ENCODE peak calls at places on chromosome 20, in five cellular contexts. R is IMR-90, D is uterus, V is A549, Z is heart left ventricle. O is an unnamed sample.

GRCh38 chr20:44773070-44773829 is 27.6 kb downstream of the KCNK15 start:
- DNase-seq in R (no peak), D (no peak), V (no peak), Z (no peak), O (no peak)

GRCh38 chr20:50305636-50306477 is 115.2 kb downstream of the CEBPB start:
- DNase-seq in R (no peak), D (peak), V (peak), Z (no peak), O (no peak)

GRCh38 chr20:18513208-18513607 is 5.5 kb downstream of the SEC23B start:
- DNase-seq in R (no peak), D (no peak), V (no peak), Z (no peak), O (no peak)

GRCh38 chr20:53942973-53943372 is 127.4 kb downstream of the BCAS1 start:
- DNase-seq in R (no peak), D (no peak), V (no peak), Z (no peak), O (no peak)

GRCh38 chr20:48538058-48538825 is 289.6 kb downstream of the PREX1 start:
- DNase-seq in R (peak), D (no peak), V (peak), Z (no peak), O (peak)

GRCh38 chr20:36113566-36114247 is 40.8 kb upstream of the EPB41L1 start:
- DNase-seq in R (no peak), D (no peak), V (no peak), Z (no peak), O (no peak)

GRCh38 chr20:8809107-8809953 is 259.6 kb upstream of the PLCB4 start:
- DNase-seq in R (no peak), D (no peak), V (no peak), Z (no peak), O (no peak)

GRCh38 chr20:3616250-3616649 is 46.9 kb downstream of the GFRA4 start:
- DNase-seq in R (peak), D (no peak), V (no peak), Z (no peak), O (peak)

GRCh38 chr20:14673164-14673563 is 335.8 kb upstream of the FLRT3 start:
- DNase-seq in R (no peak), D (no peak), V (peak), Z (no peak), O (no peak)

GRCh38 chr20:25025091-25025861 is 32.7 kb downstream of the ACSS1 start:
- DNase-seq in R (no peak), D (no peak), V (no peak), Z (no peak), O (no peak)

GRCh38 chr20:54525906-54526596 is 50.7 kb downstream of the DOK5 start:
- DNase-seq in R (no peak), D (no peak), V (no peak), Z (no peak), O (no peak)

GRCh38 chr20:60465993-60466682 is 507.9 kb downstream of the CDH26 start:
- DNase-seq in R (no peak), D (no peak), V (no peak), Z (no peak), O (no peak)

GRCh38 chr20:43911066-43911465 is 3.6 kb upstream of the TOX2 start:
- DNase-seq in R (peak), D (no peak), V (peak), Z (no peak), O (no peak)

GRCh38 chr20:33839591-33839990 is 28.4 kb downstream of the CHMP4B start:
- DNase-seq in R (no peak), D (no peak), V (no peak), Z (peak), O (no peak)

GRCh38 chr20:62428008-62428384 is 657 bp upstream of the RBBP8NL start:
- DNase-seq in R (no peak), D (no peak), V (no peak), Z (no peak), O (no peak)

GRCh38 chr20:30175681-30176080 is 1081.8 kb upstream of the DEFB115 start:
- DNase-seq in R (no peak), D (no peak), V (no peak), Z (no peak), O (no peak)

GRCh38 chr20:5100684-5101347 is 18.9 kb downstream of the PCNA start:
- DNase-seq in R (peak), D (peak), V (peak), Z (peak), O (peak)

GRCh38 chr20:31722388-31723281 is at the start of gene BCL2L1:
- DNase-seq in R (peak), D (peak), V (peak), Z (peak), O (peak)

GRCh38 chr20:1336699-1337387 is 7.9 kb upstream of the SDCBP2 start:
- DNase-seq in R (no peak), D (peak), V (no peak), Z (peak), O (no peak)

GRCh38 chr20:62693523-62693922 is 15.1 kb upstream of the NTSR1 start:
- DNase-seq in R (no peak), D (no peak), V (no peak), Z (no peak), O (no peak)

GRCh38 chr20:43583982-43584432 is 6.7 kb upstream of the IFT52 start:
- DNase-seq in R (peak), D (peak), V (no peak), Z (peak), O (peak)

GRCh38 chr20:40869416-40870147 is 159.0 kb upstream of the TOP1 start:
- DNase-seq in R (no peak), D (no peak), V (no peak), Z (no peak), O (no peak)

GRCh38 chr20:57638173-57638894 is 18.1 kb upstream of the ZBP1 start:
- DNase-seq in R (no peak), D (no peak), V (peak), Z (no peak), O (no peak)

GRCh38 chr20:37526238-37526838 is 1.3 kb downstream of the BLCAP start:
- DNase-seq in R (peak), D (no peak), V (no peak), Z (no peak), O (no peak)

GRCh38 chr20:31560094-31560899 is 44.8 kb upstream of the ID1 start:
- DNase-seq in R (peak), D (peak), V (peak), Z (peak), O (no peak)

GRCh38 chr20:1537731-1538058 is 19.8 kb downstream of the SIRPD start:
- DNase-seq in R (no peak), D (peak), V (no peak), Z (peak), O (no peak)

GRCh38 chr20:56358070-56358469 is 704 bp upstream of the FAM210B start:
- DNase-seq in R (no peak), D (no peak), V (peak), Z (no peak), O (no peak)

GRCh38 chr20:36645998-36646397 is at the start of gene SLA2:
- DNase-seq in R (no peak), D (no peak), V (no peak), Z (no peak), O (no peak)

GRCh38 chr20:35711588-35712209 is 12.5 kb downstream of the ROMO1 start:
- DNase-seq in R (no peak), D (no peak), V (no peak), Z (no peak), O (no peak)

GRCh38 chr20:52598306-52598705 is 373.9 kb upstream of the TSHZ2 start:
- DNase-seq in R (no peak), D (no peak), V (no peak), Z (no peak), O (no peak)

GRCh38 chr20:5913166-5913565 is 37.2 kb downstream of the TRMT6 start:
- DNase-seq in R (no peak), D (no peak), V (no peak), Z (no peak), O (no peak)

GRCh38 chr20:41570552-41570951 is 47.6 kb downstream of the CHD6 start:
- DNase-seq in R (peak), D (no peak), V (no peak), Z (no peak), O (no peak)

GRCh38 chr20:63025534-63026331 is 19.0 kb upstream of the BHLHE23 start:
- DNase-seq in R (peak), D (no peak), V (peak), Z (peak), O (no peak)

GRCh38 chr20:58907481-58908137 is 55.1 kb downstream of the GNAS start:
- DNase-seq in R (peak), D (peak), V (peak), Z (peak), O (peak)
- TF ChIP-seq POLR2A in R (peak), D (no peak), V (no peak), Z (no peak), O (no peak)

GRCh38 chr20:22511943-22512910 is 72.1 kb downstream of the FOXA2 start:
- DNase-seq in R (no peak), D (no peak), V (peak), Z (no peak), O (no peak)
- TF ChIP-seq POLR2A in R (no peak), D (no peak), V (no peak), Z (no peak), O (no peak)

GRCh38 chr20:59006864-59007757 is at the start of gene CTSZ:
- DNase-seq in R (no peak), D (peak), V (peak), Z (peak), O (peak)
- TF ChIP-seq POLR2A in R (peak), D (peak), V (peak), Z (peak), O (peak)

GRCh38 chr20:45949542-45950329 is 15.3 kb downstream of the PCIF1 start:
- DNase-seq in R (no peak), D (no peak), V (no peak), Z (no peak), O (no peak)
- TF ChIP-seq POLR2A in R (no peak), D (no peak), V (no peak), Z (no peak), O (no peak)

GRCh38 chr20:20466341-20466879 is 98.5 kb downstream of the INSM1 start:
- DNase-seq in R (peak), D (no peak), V (no peak), Z (no peak), O (no peak)
- TF ChIP-seq POLR2A in R (no peak), D (no peak), V (no peak), Z (no peak), O (no peak)

GRCh38 chr20:21301940-21302644 is 1.0 kb upstream of the XRN2 start:
- DNase-seq in R (no peak), D (no peak), V (no peak), Z (no peak), O (no peak)

GRCh38 chr20:21308340-21308739 is 5.2 kb downstream of the XRN2 start:
- DNase-seq in R (no peak), D (no peak), V (no peak), Z (no peak), O (no peak)

GRCh38 chr20:21303872-21304586 is 898 bp downstream of the XRN2 start:
- DNase-seq in R (peak), D (no peak), V (no peak), Z (no peak), O (no peak)

GRCh38 chr20:21302645-21303060 is 478 bp upstream of the XRN2 start:
- DNase-seq in R (no peak), D (no peak), V (no peak), Z (no peak), O (peak)

GRCh38 chr20:21303061-21303871 is at the start of gene XRN2:
- DNase-seq in R (peak), D (peak), V (peak), Z (peak), O (peak)
- TF ChIP-seq POLR2A in R (peak), D (peak), V (peak), Z (peak), O (peak)